ENCODE peak calls at places on chromosome 5, in four cellular contexts. Q, G, X and D are unnamed samples.

GRCh38 chr5:43066231-43066798 is 26.2 kb upstream of the ANXA2R start:
- DNase-seq in Q (peak), G (peak), X (peak), D (no peak)

GRCh38 chr5:106640511-106640910 is 1030.2 kb downstream of the EFNA5 start:
- DNase-seq in Q (no peak), G (no peak), X (no peak), D (no peak)

GRCh38 chr5:158875272-158875679 is 224.4 kb downstream of the EBF1 start:
- DNase-seq in Q (no peak), G (no peak), X (no peak), D (no peak)

GRCh38 chr5:133843911-133844310 is 124.5 kb downstream of the C5orf15 start:
- DNase-seq in Q (no peak), G (no peak), X (no peak), D (no peak)

GRCh38 chr5:52269853-52270252 is 517.9 kb upstream of the ITGA1 start:
- DNase-seq in Q (no peak), G (no peak), X (no peak), D (no peak)

GRCh38 chr5:157890825-157891587 is 32.1 kb upstream of the CLINT1 start:
- DNase-seq in Q (no peak), G (no peak), X (peak), D (no peak)

GRCh38 chr5:170546257-170546656 is 42.4 kb downstream of the KCNIP1 start:
- DNase-seq in Q (no peak), G (no peak), X (no peak), D (no peak)

GRCh38 chr5:125829349-125829748 is 593.9 kb upstream of the GRAMD2B start:
- DNase-seq in Q (no peak), G (no peak), X (no peak), D (no peak)

GRCh38 chr5:145484195-145484594 is 350.9 kb downstream of the PRELID2 start:
- DNase-seq in Q (no peak), G (peak), X (no peak), D (no peak)

GRCh38 chr5:39599721-39600431 is 175.1 kb upstream of the DAB2 start:
- DNase-seq in Q (no peak), G (peak), X (peak), D (no peak)

GRCh38 chr5:147930759-147931158 is 24.4 kb upstream of the C5orf46 start:
- DNase-seq in Q (no peak), G (no peak), X (no peak), D (no peak)

GRCh38 chr5:150511641-150512367 is 3.9 kb downstream of the NDST1 start:
- DNase-seq in Q (peak), G (no peak), X (peak), D (no peak)

GRCh38 chr5:81830602-81831001 is 79.7 kb upstream of the SSBP2 start:
- DNase-seq in Q (no peak), G (no peak), X (no peak), D (no peak)

GRCh38 chr5:147750065-147750464 is 32.5 kb downstream of the JAKMIP2 start:
- DNase-seq in Q (no peak), G (no peak), X (no peak), D (no peak)

GRCh38 chr5:149228610-149229297 is 42.9 kb upstream of the AFAP1L1 start:
- DNase-seq in Q (peak), G (peak), X (peak), D (no peak)

GRCh38 chr5:54257366-54258118 is 52.8 kb downstream of the ARL15 start:
- DNase-seq in Q (no peak), G (no peak), X (no peak), D (no peak)

GRCh38 chr5:75368391-75368790 is 31.4 kb downstream of the HMGCR start:
- DNase-seq in Q (no peak), G (no peak), X (no peak), D (no peak)

GRCh38 chr5:153900703-153901395 is 137.9 kb downstream of the FAM114A2 start:
- DNase-seq in Q (no peak), G (no peak), X (no peak), D (no peak)

GRCh38 chr5:73729329-73729728 is 103.3 kb downstream of the ARHGEF28 start:
- DNase-seq in Q (no peak), G (no peak), X (no peak), D (no peak)

GRCh38 chr5:103624748-103625147 is 62.2 kb upstream of the NUDT12 start:
- DNase-seq in Q (no peak), G (no peak), X (no peak), D (no peak)

GRCh38 chr5:122311888-122312669 is at the start of gene SNCAIP:
- DNase-seq in Q (peak), G (no peak), X (peak), D (no peak)

GRCh38 chr5:73454379-73455036 is 5.9 kb upstream of the FOXD1 start:
- DNase-seq in Q (peak), G (peak), X (peak), D (no peak)

GRCh38 chr5:148828461-148829247 is 2.2 kb downstream of the ADRB2 start:
- DNase-seq in Q (no peak), G (no peak), X (no peak), D (no peak)

GRCh38 chr5:172871982-172872381 is 37.9 kb downstream of the ERGIC1 start:
- DNase-seq in Q (no peak), G (no peak), X (no peak), D (no peak)

GRCh38 chr5:28404363-28405071 is 1366.1 kb upstream of the CDH9 start:
- DNase-seq in Q (no peak), G (no peak), X (no peak), D (no peak)

DNA sequence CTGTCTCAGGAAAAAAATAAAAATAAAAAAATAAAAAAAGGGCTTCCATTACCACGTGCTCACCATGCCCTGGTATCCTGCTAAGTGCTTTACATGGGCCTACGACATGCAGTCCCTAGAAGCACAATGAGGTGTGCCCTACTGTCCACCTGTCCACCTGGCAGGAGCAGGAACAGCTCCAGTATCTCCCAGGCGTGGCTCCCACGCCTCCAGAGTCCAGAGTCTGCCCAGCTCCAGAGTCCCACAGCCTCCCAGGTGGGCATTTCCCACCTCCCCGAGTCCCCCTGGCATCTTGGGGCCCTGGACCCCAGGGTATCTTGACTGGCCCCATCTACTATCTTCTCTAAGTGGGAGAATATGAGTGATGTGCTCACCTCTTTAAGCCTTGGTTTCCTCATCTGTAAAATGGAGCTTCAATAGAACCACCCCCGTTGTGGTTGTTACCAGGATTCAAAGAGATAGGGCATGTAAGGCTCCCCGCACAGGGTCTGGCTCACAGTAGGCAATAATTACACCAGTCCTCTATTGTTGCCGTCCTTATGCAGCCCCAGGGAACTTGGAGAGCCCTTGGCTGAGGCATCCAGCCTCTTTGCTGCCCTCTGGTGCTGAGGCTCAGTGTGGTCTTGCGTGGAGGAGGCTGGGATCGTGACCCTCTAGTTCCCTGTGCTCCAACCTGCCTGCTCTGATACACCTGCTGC is 8.9 kb downstream of the CXCL14 start:
- DNase-seq in Q (peak), G (peak), X (peak), D (peak)
- TF ChIP-seq YY1 in Q (no peak), G (no peak), X (no peak), D (no peak)

GRCh38 chr5:175477440-175477839 is 920 bp upstream of the SFXN1 start:
- DNase-seq in Q (no peak), G (no peak), X (no peak), D (no peak)
- H3K4me3 ChIP-seq in Q (no peak), G (no peak), X (no peak), D (no peak)

DNA sequence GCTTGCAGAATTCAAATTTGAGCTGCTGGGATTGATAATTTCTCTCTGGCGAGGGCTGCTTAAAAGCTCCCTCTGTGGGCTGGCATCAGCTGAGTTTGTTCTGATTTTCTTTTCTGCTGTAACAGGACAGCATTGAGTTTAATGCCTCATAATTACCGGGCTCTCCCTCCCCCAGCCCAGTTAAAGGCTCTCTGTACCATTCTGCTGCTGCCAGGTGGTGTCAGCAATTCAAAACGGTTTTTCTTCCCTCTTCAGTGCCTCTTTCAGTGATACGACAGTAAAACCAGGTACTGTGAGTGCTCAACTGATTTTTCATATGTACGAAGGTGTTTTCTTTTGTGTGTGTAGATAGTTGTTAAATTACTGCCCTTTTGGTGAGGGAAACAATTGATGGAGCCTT is 509.3 kb upstream of the CTNND2 start:
- DNase-seq in Q (no peak), G (no peak), X (no peak), D (no peak)
- TF ChIP-seq YY1 in Q (no peak), G (no peak), X (no peak), D (no peak)

GRCh38 chr5:97545446-97545845 is 362.4 kb upstream of the RIOK2 start:
- DNase-seq in Q (no peak), G (no peak), X (no peak), D (no peak)

GRCh38 chr5:97543158-97543557 is 360.1 kb upstream of the RIOK2 start:
- DNase-seq in Q (no peak), G (no peak), X (no peak), D (no peak)

GRCh38 chr5:97542469-97542868 is 359.4 kb upstream of the RIOK2 start:
- DNase-seq in Q (no peak), G (no peak), X (no peak), D (no peak)

GRCh38 chr5:97545856-97546570 is 363.0 kb upstream of the RIOK2 start:
- DNase-seq in Q (no peak), G (no peak), X (no peak), D (no peak)

DNA sequence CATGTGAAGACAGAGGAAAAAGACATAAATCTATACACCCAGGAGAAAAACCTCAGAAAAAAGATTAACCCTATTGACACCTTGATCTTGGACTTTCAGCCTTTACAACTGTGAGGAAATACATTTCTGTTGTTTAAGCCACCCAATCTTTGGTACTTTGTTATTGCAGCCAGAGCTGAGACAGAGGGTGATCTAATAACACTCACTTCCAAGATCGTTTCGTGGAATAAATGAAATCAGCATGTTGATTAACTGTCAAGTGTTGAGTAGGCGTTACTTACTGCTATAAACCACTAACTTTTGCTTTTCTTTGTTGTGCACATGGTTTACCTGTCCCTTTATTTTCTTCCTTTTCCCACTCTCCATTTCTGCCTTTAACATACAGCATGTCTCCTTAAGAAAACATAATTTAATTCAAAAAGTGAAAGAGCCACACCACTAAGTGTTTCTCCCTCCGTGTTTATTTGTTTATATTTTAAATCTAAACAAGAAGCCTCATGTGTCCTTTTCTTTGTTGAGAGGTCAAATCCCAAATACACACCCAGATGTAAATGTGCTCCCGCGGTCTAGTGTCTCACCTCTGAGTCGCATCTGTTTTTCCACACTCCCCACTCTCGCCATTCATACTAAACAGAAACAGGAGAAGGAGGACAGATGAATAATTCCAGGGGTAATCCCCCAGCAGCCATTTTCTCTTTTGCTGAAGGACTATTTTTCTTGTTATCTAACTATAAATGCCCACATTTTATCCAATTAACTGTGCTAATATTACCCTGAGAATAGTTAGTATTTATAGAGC is 361.4 kb upstream of the RIOK2 start:
- DNase-seq in Q (no peak), G (no peak), X (no peak), D (no peak)
- H3K4me3 ChIP-seq in Q (no peak), G (no peak), X (no peak), D (no peak)

GRCh38 chr5:14332746-14333145 is 189.6 kb downstream of the TRIO start:
- DNase-seq in Q (no peak), G (no peak), X (no peak), D (no peak)
- TF ChIP-seq YY1 in Q (no peak), G (no peak), X (no peak), D (no peak)

GRCh38 chr5:80184235-80185023 is 71.4 kb downstream of the SERINC5 start:
- DNase-seq in Q (no peak), G (no peak), X (peak), D (peak)

GRCh38 chr5:80181618-80182211 is 74.1 kb downstream of the SERINC5 start:
- DNase-seq in Q (no peak), G (peak), X (peak), D (no peak)

GRCh38 chr5:80186634-80187033 is 69.2 kb downstream of the SERINC5 start:
- DNase-seq in Q (no peak), G (no peak), X (peak), D (no peak)

GRCh38 chr5:80185095-80185494 is 70.8 kb downstream of the SERINC5 start:
- DNase-seq in Q (no peak), G (no peak), X (no peak), D (no peak)

GRCh38 chr5:80182802-80183645 is 72.8 kb downstream of the SERINC5 start:
- DNase-seq in Q (no peak), G (no peak), X (peak), D (peak)
- H3K4me3 ChIP-seq in Q (no peak), G (no peak), X (no peak), D (no peak)

GRCh38 chr5:68033961-68034581 is 181.5 kb upstream of the PIK3R1 start:
- DNase-seq in Q (no peak), G (no peak), X (no peak), D (no peak)

GRCh38 chr5:68033029-68033428 is 182.5 kb upstream of the PIK3R1 start:
- DNase-seq in Q (no peak), G (no peak), X (no peak), D (no peak)

GRCh38 chr5:68041293-68041692 is 174.3 kb upstream of the PIK3R1 start:
- DNase-seq in Q (no peak), G (no peak), X (no peak), D (no peak)

GRCh38 chr5:68032240-68032762 is 183.3 kb upstream of the PIK3R1 start:
- DNase-seq in Q (no peak), G (no peak), X (no peak), D (no peak)

DNA sequence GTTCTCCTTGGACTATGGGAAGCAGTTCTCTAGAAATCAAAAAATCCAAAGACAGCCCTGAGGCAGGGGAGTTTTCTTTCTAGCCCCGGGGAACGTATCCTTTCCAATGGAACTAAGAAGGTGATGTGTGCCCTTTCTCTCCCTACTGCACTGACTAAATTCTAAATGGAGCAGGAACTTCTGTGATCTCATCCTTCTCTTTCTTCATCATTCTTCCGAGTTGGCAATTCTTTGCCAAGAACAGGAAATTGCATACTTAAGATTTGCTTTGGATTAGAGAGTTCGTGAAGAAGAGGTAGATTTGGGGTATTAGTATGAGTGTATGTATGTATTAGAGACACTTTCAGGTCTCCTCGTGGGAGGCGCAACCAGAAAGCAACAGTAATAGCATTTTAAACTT is 178.0 kb upstream of the PIK3R1 start:
- DNase-seq in Q (no peak), G (no peak), X (no peak), D (no peak)
- TF ChIP-seq YY1 in Q (no peak), G (no peak), X (no peak), D (no peak)

DNA sequence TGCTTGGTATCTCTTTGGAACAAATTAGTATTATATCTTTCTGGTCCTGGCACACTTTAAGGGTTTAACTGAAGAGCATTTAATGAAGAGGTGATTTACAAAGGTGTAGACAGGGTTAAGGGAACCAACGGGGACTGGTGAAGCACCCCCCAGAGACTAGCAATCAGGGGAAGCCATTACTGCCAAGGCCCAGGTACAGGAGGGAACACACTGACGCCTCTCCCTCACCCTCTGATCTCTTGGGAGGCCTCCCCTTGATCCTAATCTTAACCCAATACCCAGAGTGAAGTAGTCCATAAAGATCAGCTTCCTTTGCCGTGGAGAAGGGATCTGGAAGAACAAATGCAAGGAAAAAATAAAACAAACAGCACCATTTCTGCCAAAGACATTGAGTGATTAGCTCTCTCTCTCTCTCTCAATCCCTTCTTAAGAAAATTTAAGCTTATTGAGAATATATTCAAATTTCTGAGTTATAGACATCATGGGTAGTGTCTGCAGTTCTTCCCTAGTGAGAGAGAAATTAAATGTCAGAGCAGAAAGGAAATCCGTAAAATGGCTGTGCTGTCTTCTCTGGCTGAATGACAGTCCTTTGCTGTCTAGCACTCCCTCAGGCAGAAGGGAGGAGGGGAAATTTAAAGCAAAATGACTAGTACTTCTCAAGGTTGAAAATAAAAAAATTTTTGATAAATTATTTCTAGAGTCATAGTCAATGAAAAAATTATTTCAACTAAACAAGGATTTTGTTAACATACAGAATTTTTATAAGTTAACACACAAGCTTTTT is 20.0 kb downstream of the F2R start:
- DNase-seq in Q (no peak), G (no peak), X (peak), D (no peak)
- H3K4me3 ChIP-seq in Q (no peak), G (no peak), X (no peak), D (no peak)

GRCh38 chr5:135007305-135007704 is 26.7 kb downstream of the PITX1 start:
- DNase-seq in Q (peak), G (no peak), X (no peak), D (no peak)
- TF ChIP-seq YY1 in Q (no peak), G (no peak), X (no peak), D (no peak)